ENCODE peak calls at places on chromosomes 13 and 19, in seven cellular contexts. J, Q, S, K, I, B and T are unnamed samples.

GRCh38 chr19:50661087-50661486 is 11.8 kb downstream of the C19orf81 start:
- DNase-seq in J (no peak), Q (no peak), S (no peak), K (no peak), I (no peak), B (no peak), T (no peak)

GRCh38 chr13:26325876-26326275 is 71.9 kb downstream of the CDK8 start:
- DNase-seq in J (no peak), Q (no peak), S (no peak), K (no peak), I (no peak), B (no peak), T (no peak)

GRCh38 chr19:28148554-28148953 is 1064.4 kb downstream of the UQCRFS1 start:
- DNase-seq in J (no peak), Q (no peak), S (no peak), K (no peak), I (no peak), B (no peak), T (no peak)

GRCh38 chr19:3463959-3464796 is 16.1 kb downstream of the SMIM24 start:
- DNase-seq in J (no peak), Q (peak), S (no peak), K (no peak), I (no peak), B (no peak), T (no peak)

GRCh38 chr19:53892981-53893325 is 11.0 kb downstream of the PRKCG start:
- DNase-seq in J (no peak), Q (no peak), S (no peak), K (peak), I (no peak), B (no peak), T (no peak)

GRCh38 chr13:66430266-66430665 is 799.9 kb downstream of the PCDH9 start:
- DNase-seq in J (no peak), Q (no peak), S (no peak), K (no peak), I (no peak), B (no peak), T (no peak)

GRCh38 chr19:45395524-45396388 is 9.1 kb downstream of the PPP1R13L start:
- DNase-seq in J (no peak), Q (no peak), S (no peak), K (peak), I (no peak), B (no peak), T (no peak)

GRCh38 chr13:40776681-40777165 is 5.7 kb upstream of the MRPS31 start:
- DNase-seq in J (peak), Q (no peak), S (no peak), K (no peak), I (no peak), B (no peak), T (no peak)

GRCh38 chr13:31485183-31485582 is 254.1 kb upstream of the RXFP2 start:
- DNase-seq in J (no peak), Q (no peak), S (no peak), K (no peak), I (no peak), B (no peak), T (no peak)
- H3K27ac ChIP-seq in J (no peak), Q (no peak), S (no peak), K (no peak), I (no peak), B (no peak), T (no peak)

DNA sequence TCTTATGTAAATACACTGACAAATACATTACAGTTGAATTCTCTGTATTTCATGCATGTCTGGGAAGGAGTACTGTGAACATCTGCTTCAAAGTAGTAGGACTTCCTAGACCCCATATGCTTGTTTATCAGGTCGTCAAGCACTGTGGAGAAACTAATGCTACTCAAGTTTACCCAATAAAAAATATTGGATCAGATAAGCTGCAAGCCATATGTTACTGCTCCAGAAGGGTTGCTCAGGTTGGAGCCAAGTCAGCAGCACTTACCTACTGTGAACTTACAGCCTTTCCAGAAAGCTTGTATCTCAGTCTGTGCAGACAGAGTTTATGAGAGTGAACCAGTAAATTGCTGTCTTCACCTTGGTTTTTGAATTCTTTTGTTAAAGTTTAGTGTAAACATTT is 36.2 kb downstream of the SLAIN1 start:
- DNase-seq in J (no peak), Q (no peak), S (no peak), K (no peak), I (no peak), B (no peak), T (no peak)
- H3K27ac ChIP-seq in J (no peak), Q (no peak), S (no peak), K (no peak), I (no peak), B (no peak), T (no peak)

DNA sequence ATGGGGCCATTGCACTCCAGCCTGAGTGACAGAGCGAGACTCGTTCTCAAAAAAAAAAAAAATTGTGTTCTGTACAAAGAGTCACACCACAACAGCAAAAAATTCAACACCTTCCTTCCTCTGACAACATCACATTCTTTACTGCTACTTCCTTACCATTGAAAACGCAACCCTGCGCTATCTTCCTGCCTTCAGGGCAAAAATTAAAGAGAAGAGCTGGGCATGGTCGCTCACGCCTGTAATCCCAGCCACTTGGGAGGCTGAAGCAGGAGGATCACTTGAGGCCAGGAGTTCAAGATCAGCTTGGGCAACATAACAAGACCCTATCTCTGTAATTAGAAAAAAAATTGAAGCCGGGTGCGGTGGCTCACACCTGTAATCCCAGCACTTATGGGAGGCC is 9.4 kb upstream of the ZNF444 start:
- DNase-seq in J (no peak), Q (no peak), S (no peak), K (no peak), I (no peak), B (no peak), T (no peak)
- H3K27ac ChIP-seq in J (no peak), Q (no peak), S (no peak), K (no peak), I (peak), B (peak), T (peak)

DNA sequence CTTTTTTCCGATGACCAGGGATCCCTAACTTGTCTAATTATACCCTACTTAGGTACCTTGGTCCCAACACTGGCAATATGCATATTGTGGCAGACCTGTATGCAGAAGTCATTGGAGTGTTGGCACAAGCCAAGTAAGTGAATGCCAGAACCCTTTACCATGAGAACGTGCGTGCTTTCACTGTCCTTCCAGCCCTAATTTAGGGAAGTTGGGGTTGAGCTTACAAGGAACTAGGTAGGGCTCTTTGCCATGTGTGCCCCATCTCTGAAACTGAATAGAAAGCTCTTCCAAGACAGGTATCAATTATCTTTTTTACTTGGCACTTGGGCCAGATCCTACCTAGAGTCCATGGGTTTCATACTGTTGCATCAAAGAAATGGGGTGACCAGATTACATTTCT is 93.2 kb downstream of the FRY start:
- DNase-seq in J (no peak), Q (no peak), S (no peak), K (no peak), I (no peak), B (no peak), T (no peak)
- H3K27ac ChIP-seq in J (no peak), Q (peak), S (no peak), K (no peak), I (peak), B (no peak), T (no peak)

GRCh38 chr13:53237696-53238095 is 209.1 kb downstream of the OLFM4 start:
- DNase-seq in J (no peak), Q (no peak), S (no peak), K (peak), I (no peak), B (no peak), T (no peak)

GRCh38 chr13:53240316-53240715 is 211.7 kb downstream of the OLFM4 start:
- DNase-seq in J (no peak), Q (no peak), S (no peak), K (no peak), I (no peak), B (no peak), T (no peak)

GRCh38 chr13:53242015-53242414 is 213.4 kb downstream of the OLFM4 start:
- DNase-seq in J (no peak), Q (no peak), S (no peak), K (no peak), I (no peak), B (no peak), T (no peak)

GRCh38 chr13:53238241-53238640 is 209.6 kb downstream of the OLFM4 start:
- DNase-seq in J (no peak), Q (no peak), S (no peak), K (peak), I (peak), B (no peak), T (no peak)
- H3K27ac ChIP-seq in J (no peak), Q (no peak), S (no peak), K (no peak), I (no peak), B (no peak), T (no peak)